ENCODE peak calls at places on chromosomes 6 and 20, in four cellular contexts. F, W, Y and C are unnamed samples.

GRCh38 chr20:49853640-49854039 is 41.0 kb downstream of the SLC9A8 start:
- DNase-seq in F (no peak), W (no peak), Y (no peak), C (no peak)

GRCh38 chr20:54219751-54220426 is 12.0 kb downstream of the PFDN4 start:
- DNase-seq in F (no peak), W (no peak), Y (no peak), C (no peak)

GRCh38 chr6:109073344-109074235 is 21.1 kb downstream of the SESN1 start:
- DNase-seq in F (no peak), W (no peak), Y (peak), C (peak)

GRCh38 chr20:10783660-10784336 is 110.0 kb upstream of the JAG1 start:
- DNase-seq in F (no peak), W (no peak), Y (no peak), C (no peak)

GRCh38 chr6:31727717-31728671 is 1.1 kb downstream of the DDAH2 start:
- DNase-seq in F (no peak), W (no peak), Y (no peak), C (no peak)

GRCh38 chr6:88490865-88491264 is 324.7 kb upstream of the CNR1 start:
- DNase-seq in F (no peak), W (no peak), Y (no peak), C (no peak)

GRCh38 chr6:139308936-139309603 is 17.3 kb upstream of the TXLNB start:
- DNase-seq in F (no peak), W (no peak), Y (no peak), C (no peak)

GRCh38 chr6:4593891-4594445 is 182.2 kb upstream of the CDYL start:
- DNase-seq in F (no peak), W (no peak), Y (no peak), C (no peak)

GRCh38 chr20:53205046-53205445 is 232.9 kb downstream of the TSHZ2 start:
- DNase-seq in F (no peak), W (no peak), Y (no peak), C (no peak)

GRCh38 chr6:15336905-15337583 is 91.2 kb downstream of the JARID2 start:
- DNase-seq in F (no peak), W (no peak), Y (peak), C (no peak)

GRCh38 chr20:56987992-56988391 is 278.4 kb downstream of the BMP7 start:
- DNase-seq in F (no peak), W (no peak), Y (no peak), C (no peak)

GRCh38 chr6:168132531-168133184 is 53.6 kb upstream of the FRMD1 start:
- DNase-seq in F (peak), W (no peak), Y (no peak), C (no peak)

GRCh38 chr6:109978174-109979032 is at the start of gene GPR6:
- DNase-seq in F (no peak), W (peak), Y (peak), C (no peak)

GRCh38 chr6:34213772-34214171 is 22.9 kb upstream of the HMGA1 start:
- DNase-seq in F (no peak), W (no peak), Y (no peak), C (no peak)

GRCh38 chr6:125485757-125486156 is 184.0 kb upstream of the HDDC2 start:
- DNase-seq in F (no peak), W (no peak), Y (no peak), C (no peak)

GRCh38 chr20:5212897-5213296 is 86.1 kb downstream of the CDS2 start:
- DNase-seq in F (no peak), W (no peak), Y (no peak), C (no peak)

GRCh38 chr6:30894381-30894780 is 10.1 kb downstream of the DDR1 start:
- DNase-seq in F (no peak), W (no peak), Y (no peak), C (no peak)

GRCh38 chr6:37990762-37991525 is 171.4 kb downstream of the ZFAND3 start:
- DNase-seq in F (no peak), W (no peak), Y (no peak), C (no peak)

GRCh38 chr6:15065603-15066002 is 180.3 kb upstream of the JARID2 start:
- DNase-seq in F (no peak), W (no peak), Y (no peak), C (no peak)